ENCODE peak calls at places on chromosomes 1 and 21, in eight cellular contexts. O is HCEC 1CT; J is RKO; F is GM13977; L is A549; A is NK-92 treated with Interleukin-12 subunit alpha and Interleukin-12 subunit beta, amount 100 ng/mL, for 24 hours; N is astrocyte of the cerebellum; H is fibroblast of mammary gland. U is an unnamed sample.

GRCh38 chr21:24118738-24119470 is 1488.4 kb downstream of the MRPL39 start:
- DNase-seq in O (no peak), J (no peak), F (no peak), L (no peak), A (no peak), N (no peak), H (no peak), U (no peak)

GRCh38 chr21:42837421-42838211 is 41.7 kb downstream of the WDR4 start:
- DNase-seq in O (no peak), J (no peak), F (peak), L (no peak), A (no peak), N (no peak), H (no peak), U (no peak)

GRCh38 chr1:46517010-46517600 is 27.5 kb downstream of the DMBX1 start:
- DNase-seq in O (no peak), J (no peak), F (no peak), L (no peak), A (no peak), N (no peak), H (no peak), U (peak)

GRCh38 chr21:35113064-35113463 is 64.0 kb upstream of the RUNX1 start:
- DNase-seq in O (peak), J (peak), F (no peak), L (no peak), A (no peak), N (no peak), H (peak), U (peak)

GRCh38 chr21:34031835-34032370 is 41.5 kb upstream of the MRPS6 start:
- DNase-seq in O (no peak), J (no peak), F (peak), L (no peak), A (no peak), N (no peak), H (no peak), U (no peak)

GRCh38 chr1:3548156-3548893 is 63.0 kb downstream of the MEGF6 start:
- DNase-seq in O (peak), J (no peak), F (no peak), L (no peak), A (no peak), N (peak), H (peak), U (no peak)

GRCh38 chr1:32997381-32997891 is 32.8 kb upstream of the RNF19B start:
- DNase-seq in O (peak), J (peak), F (no peak), L (no peak), A (no peak), N (peak), H (peak), U (peak)

GRCh38 chr1:67988066-67988465 is 62.4 kb downstream of the DIRAS3 start:
- DNase-seq in O (no peak), J (no peak), F (no peak), L (no peak), A (no peak), N (no peak), H (peak), U (no peak)

GRCh38 chr1:45615885-45616284 is 8.0 kb downstream of the CCDC17 start:
- DNase-seq in O (no peak), J (no peak), F (no peak), L (no peak), A (no peak), N (no peak), H (no peak), U (no peak)

GRCh38 chr1:23989249-23989648 is 9.1 kb upstream of the SRSF10 start:
- DNase-seq in O (no peak), J (no peak), F (peak), L (no peak), A (no peak), N (no peak), H (no peak), U (no peak)

GRCh38 chr21:35578350-35578782 is 482.0 kb downstream of the SETD4 start:
- DNase-seq in O (peak), J (peak), F (no peak), L (no peak), A (no peak), N (peak), H (peak), U (peak)

GRCh38 chr1:192901500-192901899 is 92.7 kb downstream of the RGS2 start:
- DNase-seq in O (no peak), J (no peak), F (no peak), L (no peak), A (no peak), N (no peak), H (no peak), U (peak)

GRCh38 chr1:207036865-207037264 is 4.3 kb upstream of the C1orf116 start:
- DNase-seq in O (no peak), J (no peak), F (no peak), L (no peak), A (no peak), N (no peak), H (no peak), U (no peak)

GRCh38 chr1:37483785-37484184 is 9.4 kb downstream of the ZC3H12A start:
- DNase-seq in O (no peak), J (no peak), F (no peak), L (no peak), A (no peak), N (no peak), H (no peak), U (no peak)

GRCh38 chr1:167722152-167722869 is 529 bp downstream of the MPZL1 start:
- DNase-seq in O (peak), J (peak), F (no peak), L (peak), A (no peak), N (no peak), H (peak), U (peak)

GRCh38 chr1:3717715-3718601 is 34.3 kb upstream of the CCDC27 start:
- DNase-seq in O (no peak), J (no peak), F (peak), L (no peak), A (no peak), N (no peak), H (no peak), U (no peak)

GRCh38 chr21:46229133-46229922 is 754 bp upstream of the LSS start:
- DNase-seq in O (no peak), J (no peak), F (no peak), L (peak), A (no peak), N (no peak), H (no peak), U (no peak)

GRCh38 chr1:6025269-6026094 is 20.2 kb upstream of the KCNAB2 start:
- DNase-seq in O (peak), J (peak), F (no peak), L (no peak), A (no peak), N (no peak), H (no peak), U (peak)

GRCh38 chr1:224684920-224685547 is 68.9 kb downstream of the CNIH3 start:
- DNase-seq in O (no peak), J (no peak), F (no peak), L (no peak), A (no peak), N (no peak), H (no peak), U (no peak)

GRCh38 chr1:206770531-206771352 is at the start of gene IL19:
- DNase-seq in O (peak), J (no peak), F (peak), L (no peak), A (peak), N (peak), H (peak), U (peak)

GRCh38 chr21:36044056-36044455 is 16.3 kb downstream of the SETD4 start:
- DNase-seq in O (no peak), J (no peak), F (no peak), L (no peak), A (no peak), N (no peak), H (no peak), U (peak)

GRCh38 chr1:14138627-14139026 is 438.6 kb downstream of the PRDM2 start:
- DNase-seq in O (no peak), J (no peak), F (no peak), L (no peak), A (no peak), N (no peak), H (no peak), U (no peak)

GRCh38 chr1:183022202-183023145 is 746 bp upstream of the LAMC1 start:
- DNase-seq in O (peak), J (peak), F (peak), L (peak), A (no peak), N (peak), H (peak), U (peak)

GRCh38 chr21:41953831-41954653 is at the start of gene C2CD2:
- DNase-seq in O (peak), J (peak), F (peak), L (peak), A (no peak), N (no peak), H (peak), U (peak)

GRCh38 chr1:163085041-163085903 is 16.1 kb downstream of the RGS4 start:
- DNase-seq in O (peak), J (no peak), F (no peak), L (no peak), A (no peak), N (no peak), H (peak), U (no peak)

GRCh38 chr1:93033029-93033428 is 46.1 kb upstream of the MTF2 start:
- DNase-seq in O (no peak), J (no peak), F (no peak), L (no peak), A (no peak), N (no peak), H (peak), U (no peak)

GRCh38 chr21:38984982-38985422 is 179.3 kb downstream of the ETS2 start:
- DNase-seq in O (peak), J (no peak), F (no peak), L (no peak), A (no peak), N (peak), H (peak), U (peak)

GRCh38 chr1:21212126-21212525 is 35.4 kb upstream of the EIF4G3 start:
- DNase-seq in O (peak), J (no peak), F (no peak), L (no peak), A (no peak), N (no peak), H (no peak), U (no peak)

GRCh38 chr1:225772323-225772768 is 5.3 kb upstream of the SRP9 start:
- DNase-seq in O (peak), J (peak), F (peak), L (peak), A (peak), N (peak), H (peak), U (peak)

GRCh38 chr1:200224315-200224714 is 185.5 kb downstream of the ZNF281 start:
- DNase-seq in O (no peak), J (no peak), F (no peak), L (no peak), A (no peak), N (peak), H (peak), U (peak)

GRCh38 chr1:235206533-235207201 is 45.6 kb upstream of the RBM34 start:
- DNase-seq in O (no peak), J (peak), F (peak), L (no peak), A (no peak), N (no peak), H (peak), U (peak)

GRCh38 chr1:25896266-25896665 is 10.0 kb downstream of the STMN1 start:
- DNase-seq in O (peak), J (no peak), F (no peak), L (no peak), A (no peak), N (no peak), H (no peak), U (no peak)

GRCh38 chr1:115413621-115414020 is 75.6 kb upstream of the NGF start:
- DNase-seq in O (no peak), J (no peak), F (no peak), L (no peak), A (no peak), N (no peak), H (no peak), U (no peak)

GRCh38 chr1:68141079-68141800 is 90.8 kb upstream of the DIRAS3 start:
- DNase-seq in O (no peak), J (no peak), F (no peak), L (no peak), A (no peak), N (peak), H (no peak), U (peak)

GRCh38 chr1:203152158-203153034 is 23.2 kb downstream of the MYBPH start:
- DNase-seq in O (peak), J (peak), F (no peak), L (peak), A (no peak), N (peak), H (peak), U (peak)

GRCh38 chr1:17292299-17293198 is 15.4 kb upstream of the PADI4 start:
- DNase-seq in O (no peak), J (no peak), F (no peak), L (no peak), A (no peak), N (no peak), H (no peak), U (peak)

U was measured in mammary epithelial cell.